ENCODE peak calls at places on chromosomes 6 and 20, in four cellular contexts. One of them, this sample, is unnamed.

GRCh38 chr6:123089223-123089622 is 93.2 kb downstream of the CLVS2 start:
- DNase-seq in stimulated activated CD4-positive, alpha-beta T cell treated with anti-CD3 and anti-CD28 coated beads, Interleukin-1b, Interleukin-23, amount 100 ng/mL, for 24 hours: no peak
- DNase-seq in GM12878: no peak
- DNase-seq in OCI-LY7: no peak
- DNase-seq in this sample: no peak

GRCh38 chr6:3317741-3318211 is 59.0 kb downstream of the PSMG4 start:
- DNase-seq in stimulated activated CD4-positive, alpha-beta T cell treated with anti-CD3 and anti-CD28 coated beads, Interleukin-1b, Interleukin-23, amount 100 ng/mL, for 24 hours: no peak
- DNase-seq in GM12878: no peak
- DNase-seq in OCI-LY7: no peak
- DNase-seq in this sample: no peak

GRCh38 chr6:154509421-154510143 is 903 bp downstream of the CNKSR3 start:
- DNase-seq in stimulated activated CD4-positive, alpha-beta T cell treated with anti-CD3 and anti-CD28 coated beads, Interleukin-1b, Interleukin-23, amount 100 ng/mL, for 24 hours: peak
- DNase-seq in GM12878: no peak
- DNase-seq in OCI-LY7: no peak
- DNase-seq in this sample: no peak

GRCh38 chr6:15997751-15998388 is 131.0 kb upstream of the MYLIP start:
- DNase-seq in stimulated activated CD4-positive, alpha-beta T cell treated with anti-CD3 and anti-CD28 coated beads, Interleukin-1b, Interleukin-23, amount 100 ng/mL, for 24 hours: no peak
- DNase-seq in GM12878: no peak
- DNase-seq in OCI-LY7: no peak
- DNase-seq in this sample: no peak

GRCh38 chr20:48823960-48824497 is 3.8 kb downstream of the PREX1 start:
- DNase-seq in stimulated activated CD4-positive, alpha-beta T cell treated with anti-CD3 and anti-CD28 coated beads, Interleukin-1b, Interleukin-23, amount 100 ng/mL, for 24 hours: no peak
- DNase-seq in GM12878: peak
- DNase-seq in OCI-LY7: peak
- DNase-seq in this sample: no peak

GRCh38 chr6:130129781-130130246 is 92.9 kb downstream of the SAMD3 start:
- DNase-seq in stimulated activated CD4-positive, alpha-beta T cell treated with anti-CD3 and anti-CD28 coated beads, Interleukin-1b, Interleukin-23, amount 100 ng/mL, for 24 hours: no peak
- DNase-seq in GM12878: no peak
- DNase-seq in OCI-LY7: no peak
- DNase-seq in this sample: no peak

GRCh38 chr6:47700596-47700995 is 2.2 kb downstream of the ADGRF4 start:
- DNase-seq in stimulated activated CD4-positive, alpha-beta T cell treated with anti-CD3 and anti-CD28 coated beads, Interleukin-1b, Interleukin-23, amount 100 ng/mL, for 24 hours: no peak
- DNase-seq in GM12878: no peak
- DNase-seq in OCI-LY7: no peak
- DNase-seq in this sample: no peak

GRCh38 chr6:72788188-72788587 is 166.3 kb downstream of the KCNQ5 start:
- DNase-seq in stimulated activated CD4-positive, alpha-beta T cell treated with anti-CD3 and anti-CD28 coated beads, Interleukin-1b, Interleukin-23, amount 100 ng/mL, for 24 hours: no peak
- DNase-seq in GM12878: no peak
- DNase-seq in OCI-LY7: no peak
- DNase-seq in this sample: no peak

GRCh38 chr6:13965582-13966127 is 40.9 kb downstream of the RNF182 start:
- DNase-seq in stimulated activated CD4-positive, alpha-beta T cell treated with anti-CD3 and anti-CD28 coated beads, Interleukin-1b, Interleukin-23, amount 100 ng/mL, for 24 hours: no peak
- DNase-seq in GM12878: no peak
- DNase-seq in OCI-LY7: no peak
- DNase-seq in this sample: no peak

GRCh38 chr20:22471156-22471836 is 113.1 kb downstream of the FOXA2 start:
- DNase-seq in stimulated activated CD4-positive, alpha-beta T cell treated with anti-CD3 and anti-CD28 coated beads, Interleukin-1b, Interleukin-23, amount 100 ng/mL, for 24 hours: no peak
- DNase-seq in GM12878: no peak
- DNase-seq in OCI-LY7: no peak
- DNase-seq in this sample: no peak

GRCh38 chr6:130041594-130041993 is 23.2 kb downstream of the L3MBTL3 start:
- DNase-seq in stimulated activated CD4-positive, alpha-beta T cell treated with anti-CD3 and anti-CD28 coated beads, Interleukin-1b, Interleukin-23, amount 100 ng/mL, for 24 hours: no peak
- DNase-seq in GM12878: no peak
- DNase-seq in OCI-LY7: no peak
- DNase-seq in this sample: no peak